ENCODE peak calls at places on chromosomes 4 and X, in seven cellular contexts. One of them, this sample, is unnamed.
A peak's percentile ranks its signal among the peaks of the same experiment; 100 is the strongest.

GRCh38 chr4:148834804-148835598 is 392.8 kb upstream of the NR3C2 start:
- DNase-seq in EH: peak; percentile 12
- DNase-seq in cardiac muscle cell: peak; percentile 84
- DNase-seq in dorsolateral prefrontal cortex: no peak
- DNase-seq in fibroblast of pulmonary artery: peak; percentile 73
- DNase-seq in NCI-H1092 treated with DMSO at 0.1 percent for 48 hours: no peak
- DNase-seq in HTR-8/SVneo: peak; percentile 17
- DNase-seq in this sample: no peak

GRCh38 chr4:42391981-42392380 is 5.3 kb upstream of the SHISA3 start:
- DNase-seq in EH: no peak
- DNase-seq in cardiac muscle cell: peak; percentile 85
- DNase-seq in dorsolateral prefrontal cortex: no peak
- DNase-seq in fibroblast of pulmonary artery: no peak
- DNase-seq in NCI-H1092 treated with DMSO at 0.1 percent for 48 hours: no peak
- DNase-seq in HTR-8/SVneo: no peak
- DNase-seq in this sample: no peak

GRCh38 chr4:114734581-114734980 is 136.0 kb downstream of the UGT8 start:
- DNase-seq in EH: peak; percentile 33
- DNase-seq in cardiac muscle cell: peak; percentile 11
- DNase-seq in dorsolateral prefrontal cortex: no peak
- DNase-seq in fibroblast of pulmonary artery: no peak
- DNase-seq in NCI-H1092 treated with DMSO at 0.1 percent for 48 hours: no peak
- DNase-seq in HTR-8/SVneo: no peak
- DNase-seq in this sample: no peak

GRCh38 chrX:12965390-12965940 is 9.4 kb upstream of the TMSB4X start:
- DNase-seq in EH: no peak
- DNase-seq in cardiac muscle cell: no peak
- DNase-seq in dorsolateral prefrontal cortex: no peak
- DNase-seq in fibroblast of pulmonary artery: no peak
- DNase-seq in NCI-H1092 treated with DMSO at 0.1 percent for 48 hours: no peak
- DNase-seq in HTR-8/SVneo: no peak
- DNase-seq in this sample: no peak

GRCh38 chr4:37648084-37648817 is 37.9 kb downstream of the RELL1 start:
- DNase-seq in EH: peak; percentile 93
- DNase-seq in cardiac muscle cell: no peak
- DNase-seq in dorsolateral prefrontal cortex: no peak
- DNase-seq in fibroblast of pulmonary artery: peak; percentile 95
- DNase-seq in NCI-H1092 treated with DMSO at 0.1 percent for 48 hours: no peak
- DNase-seq in HTR-8/SVneo: peak; percentile 86
- DNase-seq in this sample: no peak

GRCh38 chr4:6491235-6491634 is 18.8 kb upstream of the PPP2R2C start:
- DNase-seq in EH: no peak
- DNase-seq in cardiac muscle cell: no peak
- DNase-seq in dorsolateral prefrontal cortex: no peak
- DNase-seq in fibroblast of pulmonary artery: no peak
- DNase-seq in NCI-H1092 treated with DMSO at 0.1 percent for 48 hours: no peak
- DNase-seq in HTR-8/SVneo: no peak
- DNase-seq in this sample: no peak

GRCh38 chr4:170698334-170698733 is 608.6 kb upstream of the AADAT start:
- DNase-seq in EH: no peak
- DNase-seq in cardiac muscle cell: no peak
- DNase-seq in dorsolateral prefrontal cortex: no peak
- DNase-seq in fibroblast of pulmonary artery: no peak
- DNase-seq in NCI-H1092 treated with DMSO at 0.1 percent for 48 hours: no peak
- DNase-seq in HTR-8/SVneo: no peak
- DNase-seq in this sample: no peak

GRCh38 chr4:58093352-58093751 is 983.2 kb upstream of the IGFBP7 start:
- DNase-seq in EH: no peak
- DNase-seq in cardiac muscle cell: no peak
- DNase-seq in dorsolateral prefrontal cortex: no peak
- DNase-seq in fibroblast of pulmonary artery: no peak
- DNase-seq in NCI-H1092 treated with DMSO at 0.1 percent for 48 hours: no peak
- DNase-seq in HTR-8/SVneo: no peak
- DNase-seq in this sample: no peak

GRCh38 chr4:8775751-8776355 is 95.8 kb downstream of the HMX1 start:
- DNase-seq in EH: no peak
- DNase-seq in cardiac muscle cell: no peak
- DNase-seq in dorsolateral prefrontal cortex: no peak
- DNase-seq in fibroblast of pulmonary artery: no peak
- DNase-seq in NCI-H1092 treated with DMSO at 0.1 percent for 48 hours: no peak
- DNase-seq in HTR-8/SVneo: no peak
- DNase-seq in this sample: no peak

GRCh38 chrX:132984058-132984650 is 25.7 kb upstream of the HS6ST2 start:
- DNase-seq in EH: no peak
- DNase-seq in cardiac muscle cell: no peak
- DNase-seq in dorsolateral prefrontal cortex: no peak
- DNase-seq in fibroblast of pulmonary artery: no peak
- DNase-seq in NCI-H1092 treated with DMSO at 0.1 percent for 48 hours: no peak
- DNase-seq in HTR-8/SVneo: no peak
- DNase-seq in this sample: no peak

GRCh38 chr4:20395160-20395773 is 143.6 kb downstream of the SLIT2 start:
- DNase-seq in EH: peak; percentile 46
- DNase-seq in cardiac muscle cell: peak; percentile 63
- DNase-seq in dorsolateral prefrontal cortex: no peak
- DNase-seq in fibroblast of pulmonary artery: peak; percentile 50
- DNase-seq in NCI-H1092 treated with DMSO at 0.1 percent for 48 hours: peak; percentile 60
- DNase-seq in HTR-8/SVneo: peak; percentile 3
- DNase-seq in this sample: no peak

GRCh38 chrX:154396948-154397887 is 959 bp upstream of the RPL10 start:
- DNase-seq in EH: peak; percentile 76
- DNase-seq in cardiac muscle cell: peak; percentile 52
- DNase-seq in dorsolateral prefrontal cortex: peak; percentile 72
- DNase-seq in fibroblast of pulmonary artery: peak; percentile 52
- DNase-seq in NCI-H1092 treated with DMSO at 0.1 percent for 48 hours: peak; percentile 63
- DNase-seq in HTR-8/SVneo: no peak
- DNase-seq in this sample: peak; percentile 59

GRCh38 chrX:136747003-136747986 is 33.4 kb downstream of the ARHGEF6 start:
- DNase-seq in EH: no peak
- DNase-seq in cardiac muscle cell: no peak
- DNase-seq in dorsolateral prefrontal cortex: no peak
- DNase-seq in fibroblast of pulmonary artery: no peak
- DNase-seq in NCI-H1092 treated with DMSO at 0.1 percent for 48 hours: no peak
- DNase-seq in HTR-8/SVneo: no peak
- DNase-seq in this sample: no peak

GRCh38 chr4:167143018-167143417 is 91.3 kb downstream of the SPOCK3 start:
- DNase-seq in EH: no peak
- DNase-seq in cardiac muscle cell: no peak
- DNase-seq in dorsolateral prefrontal cortex: no peak
- DNase-seq in fibroblast of pulmonary artery: no peak
- DNase-seq in NCI-H1092 treated with DMSO at 0.1 percent for 48 hours: no peak
- DNase-seq in HTR-8/SVneo: no peak
- DNase-seq in this sample: no peak

GRCh38 chr4:155515444-155515843 is 138.7 kb upstream of the MAP9 start:
- DNase-seq in EH: no peak
- DNase-seq in cardiac muscle cell: no peak
- DNase-seq in dorsolateral prefrontal cortex: no peak
- DNase-seq in fibroblast of pulmonary artery: no peak
- DNase-seq in NCI-H1092 treated with DMSO at 0.1 percent for 48 hours: no peak
- DNase-seq in HTR-8/SVneo: no peak
- DNase-seq in this sample: no peak

GRCh38 chr4:168484626-168485025 is 4.3 kb upstream of the DDX60L start:
- DNase-seq in EH: peak; percentile 91
- DNase-seq in cardiac muscle cell: no peak
- DNase-seq in dorsolateral prefrontal cortex: no peak
- DNase-seq in fibroblast of pulmonary artery: peak; percentile 79
- DNase-seq in NCI-H1092 treated with DMSO at 0.1 percent for 48 hours: no peak
- DNase-seq in HTR-8/SVneo: no peak
- DNase-seq in this sample: no peak

GRCh38 chrX:113222305-113222704 is 381.7 kb upstream of the AMOT start:
- DNase-seq in EH: no peak
- DNase-seq in cardiac muscle cell: peak; percentile 2
- DNase-seq in dorsolateral prefrontal cortex: no peak
- DNase-seq in fibroblast of pulmonary artery: no peak
- DNase-seq in NCI-H1092 treated with DMSO at 0.1 percent for 48 hours: no peak
- DNase-seq in HTR-8/SVneo: no peak
- DNase-seq in this sample: no peak

GRCh38 chr4:146333187-146333894 is 119.0 kb downstream of the REELD1 start:
- DNase-seq in EH: peak; percentile 69
- DNase-seq in cardiac muscle cell: no peak
- DNase-seq in dorsolateral prefrontal cortex: no peak
- DNase-seq in fibroblast of pulmonary artery: peak; percentile 43
- DNase-seq in NCI-H1092 treated with DMSO at 0.1 percent for 48 hours: no peak
- DNase-seq in HTR-8/SVneo: no peak
- DNase-seq in this sample: no peak

GRCh38 chr4:90069151-90069550 is 58.0 kb upstream of the CCSER1 start:
- DNase-seq in EH: no peak
- DNase-seq in cardiac muscle cell: no peak
- DNase-seq in dorsolateral prefrontal cortex: no peak
- DNase-seq in fibroblast of pulmonary artery: no peak
- DNase-seq in NCI-H1092 treated with DMSO at 0.1 percent for 48 hours: no peak
- DNase-seq in HTR-8/SVneo: no peak
- DNase-seq in this sample: no peak